ENCODE peak calls at places on chromosome 1, in five cellular contexts. N, X, Q, G and B are unnamed samples.

GRCh38 chr1:109630081-109630880 is 10.6 kb downstream of the AMPD2 start:
- DNase-seq in N (no peak), X (peak), Q (no peak), G (peak), B (no peak)

GRCh38 chr1:43452789-43453441 is 816 bp downstream of the HYI start:
- DNase-seq in N (no peak), X (no peak), Q (peak), G (peak), B (no peak)

GRCh38 chr1:147598631-147599361 is 57.5 kb downstream of the BCL9 start:
- DNase-seq in N (peak), X (peak), Q (peak), G (peak), B (no peak)

GRCh38 chr1:116360435-116361173 is 12.4 kb upstream of the ATP1A1 start:
- DNase-seq in N (no peak), X (no peak), Q (no peak), G (no peak), B (no peak)

GRCh38 chr1:147683163-147683763 is 12.9 kb upstream of the ACP6 start:
- DNase-seq in N (no peak), X (no peak), Q (no peak), G (no peak), B (no peak)

GRCh38 chr1:174165471-174166137 is 6.3 kb downstream of the RABGAP1L start:
- DNase-seq in N (no peak), X (no peak), Q (peak), G (no peak), B (no peak)

GRCh38 chr1:221812088-221812752 is 70.3 kb upstream of the DUSP10 start:
- DNase-seq in N (no peak), X (no peak), Q (no peak), G (no peak), B (no peak)

GRCh38 chr1:211610779-211611556 is 32.0 kb upstream of the SLC30A1 start:
- DNase-seq in N (no peak), X (no peak), Q (no peak), G (peak), B (no peak)

GRCh38 chr1:4075436-4076225 is 175.6 kb upstream of the C1orf174 start:
- DNase-seq in N (no peak), X (no peak), Q (no peak), G (no peak), B (no peak)

GRCh38 chr1:54791880-54792522 is 9.1 kb downstream of the TTC22 start:
- DNase-seq in N (no peak), X (peak), Q (no peak), G (no peak), B (no peak)

GRCh38 chr1:205044745-205045144 is 1.7 kb downstream of the CNTN2 start:
- DNase-seq in N (no peak), X (no peak), Q (no peak), G (no peak), B (no peak)

GRCh38 chr1:235503333-235504121 is 725 bp downstream of the B3GALNT2 start:
- DNase-seq in N (no peak), X (peak), Q (peak), G (peak), B (no peak)

GRCh38 chr1:180928272-180929230 is 15.9 kb downstream of the KIAA1614 start:
- DNase-seq in N (no peak), X (no peak), Q (no peak), G (no peak), B (no peak)

GRCh38 chr1:167501513-167502191 is 16.7 kb downstream of the CD247 start:
- DNase-seq in N (no peak), X (peak), Q (no peak), G (no peak), B (no peak)

GRCh38 chr1:203440780-203441179 is 34.8 kb upstream of the PRELP start:
- DNase-seq in N (no peak), X (no peak), Q (peak), G (peak), B (no peak)

GRCh38 chr1:67570473-67571143 is 114.4 kb upstream of the GADD45A start:
- DNase-seq in N (no peak), X (no peak), Q (peak), G (no peak), B (peak)

GRCh38 chr1:158019177-158019868 is 25.9 kb downstream of the KIRREL1 start:
- DNase-seq in N (no peak), X (no peak), Q (peak), G (peak), B (peak)

GRCh38 chr1:16053781-16054502 is 10.4 kb downstream of the CLCNKB start:
- DNase-seq in N (no peak), X (no peak), Q (no peak), G (no peak), B (no peak)

GRCh38 chr1:44707959-44708831 is 22.8 kb downstream of the RNU5D-1 start:
- DNase-seq in N (no peak), X (peak), Q (peak), G (no peak), B (no peak)

GRCh38 chr1:59092126-59092525 is 204.8 kb upstream of the FGGY start:
- DNase-seq in N (no peak), X (no peak), Q (no peak), G (no peak), B (no peak)

GRCh38 chr1:113256348-113256729 is 134.0 kb upstream of the MAGI3 start:
- DNase-seq in N (no peak), X (no peak), Q (no peak), G (no peak), B (no peak)